ENCODE peak calls at places on chromosomes 12 and 14, in six cellular contexts. H is GM13977, J is natural killer cell, X is pancreas, F is GM12865, P is GM12864. W is an unnamed sample.

GRCh38 chr14:101960225-101960624 is 4.1 kb upstream of the DYNC1H1 start:
- DNase-seq in J (no peak), H (no peak), F (no peak), P (no peak), X (no peak), W (no peak)

GRCh38 chr12:85280138-85280983 is at the start of gene ALX1:
- DNase-seq in F (no peak), P (no peak), H (no peak), J (no peak), X (peak; percentile 12), W (peak; percentile 36)

GRCh38 chr14:92960706-92961566 is 38.0 kb downstream of the CHGA start:
- DNase-seq in J (no peak), H (no peak), F (no peak), P (no peak), X (peak; percentile 18), W (no peak)

GRCh38 chr14:45658917-45659299 is 405.9 kb upstream of the MIS18BP1 start:
- DNase-seq in F (no peak), H (no peak), X (no peak), P (no peak), J (no peak), W (no peak)

GRCh38 chr12:117139025-117139717 is 40.0 kb upstream of the TESC start:
- DNase-seq in P (no peak), X (no peak), H (no peak), F (no peak), J (no peak), W (no peak)

GRCh38 chr14:69657961-69658360 is 46.6 kb downstream of the SUSD6 start:
- DNase-seq in X (peak; percentile 49), P (no peak), J (no peak), H (no peak), F (no peak), W (no peak)

GRCh38 chr14:30580616-30581282 is 21.8 kb downstream of the G2E3 start:
- DNase-seq in P (no peak), F (no peak), X (no peak), J (no peak), H (no peak), W (no peak)

GRCh38 chr14:48251290-48251689 is 575.9 kb upstream of the MDGA2 start:
- DNase-seq in H (no peak), P (no peak), F (no peak), X (no peak), J (no peak), W (no peak)

GRCh38 chr12:12719496-12719895 is 2.3 kb downstream of the CDKN1B start:
- DNase-seq in J (no peak), X (no peak), P (no peak), H (peak; percentile 53), F (peak; percentile 66), W (no peak)

GRCh38 chr12:24975425-24975824 is 26.5 kb upstream of the BCAT1 start:
- DNase-seq in H (no peak), F (no peak), X (no peak), P (no peak), J (no peak), W (no peak)

GRCh38 chr12:53205747-53206146 is 1.3 kb downstream of the ITGB7 start:
- DNase-seq in J (peak; percentile 50), F (peak; percentile 97), H (peak; percentile 83), X (no peak), P (peak; percentile 92), W (peak; percentile 83)

GRCh38 chr14:58789756-58790155 is 152.0 kb downstream of the DACT1 start:
- DNase-seq in P (no peak), F (no peak), J (no peak), X (no peak), H (no peak), W (no peak)

GRCh38 chr12:9241301-9241700 is 33.1 kb upstream of the PZP start:
- DNase-seq in J (no peak), F (no peak), P (no peak), X (no peak), H (no peak), W (no peak)

GRCh38 chr12:102441077-102441596 is 39.2 kb downstream of the IGF1 start:
- DNase-seq in F (no peak), H (no peak), P (no peak), X (no peak), J (no peak), W (no peak)
- TF ChIP-seq CTCF in F (no peak), H (no peak), P (no peak), X (no peak), J (no peak), W (no peak)

DNA sequence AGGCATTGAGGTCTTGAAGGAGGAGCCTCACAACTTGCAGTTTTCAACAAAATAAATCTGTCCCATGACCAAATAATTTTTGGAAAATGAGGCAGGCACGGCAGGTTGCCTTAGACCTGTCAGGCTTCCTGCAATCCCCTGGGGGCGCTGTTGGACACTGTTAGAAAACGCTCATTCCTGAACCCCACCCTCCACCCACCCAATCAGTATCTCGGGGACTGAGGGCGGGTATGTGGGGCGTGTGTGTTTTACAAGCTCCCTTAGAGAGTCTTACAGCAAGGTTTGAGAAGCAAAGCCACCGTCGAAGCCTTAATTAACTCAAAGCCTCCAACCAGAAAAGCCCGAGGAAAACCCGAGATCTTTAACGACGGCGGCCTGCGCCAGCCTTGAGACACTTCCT is 122.8 kb downstream of the GLT1D1 start:
- DNase-seq in X (no peak), F (peak; percentile 32), J (no peak), P (no peak), H (no peak), W (peak; percentile 50)
- TF ChIP-seq CTCF in X (no peak), F (peak; percentile 21), J (no peak), P (no peak), H (peak; percentile 36), W (no peak)

DNA sequence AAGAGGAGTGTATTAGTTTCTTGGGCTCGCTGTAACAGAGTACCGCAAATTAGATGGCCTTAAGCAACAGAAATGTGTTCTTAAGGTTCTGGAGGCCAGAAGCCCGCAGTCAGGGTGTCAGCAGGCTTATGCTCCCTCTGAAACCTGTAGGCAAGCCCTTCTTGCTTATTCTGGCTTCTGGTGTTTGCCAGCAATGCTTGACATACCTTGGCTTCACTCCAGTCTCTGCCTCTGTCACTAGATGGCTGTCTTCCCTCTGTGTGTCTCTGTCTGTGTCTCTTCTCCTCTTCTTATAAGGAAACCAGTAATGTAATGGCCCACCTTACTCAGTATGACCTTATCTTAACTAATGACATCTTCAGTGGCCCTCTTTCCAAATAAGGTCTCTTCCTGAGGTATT is 85.1 kb downstream of the DERA start:
- DNase-seq in F (no peak), X (no peak), P (no peak), H (no peak), J (no peak), W (no peak)
- TF ChIP-seq CTCF in F (no peak), X (no peak), P (no peak), H (no peak), J (no peak), W (no peak)

GRCh38 chr12:68411371-68411770 is 79.2 kb upstream of the MDM1 start:
- DNase-seq in H (no peak), J (no peak), F (no peak), X (no peak), P (no peak), W (no peak)
- TF ChIP-seq CTCF in H (no peak), J (no peak), F (no peak), X (no peak), P (no peak), W (no peak)

DNA sequence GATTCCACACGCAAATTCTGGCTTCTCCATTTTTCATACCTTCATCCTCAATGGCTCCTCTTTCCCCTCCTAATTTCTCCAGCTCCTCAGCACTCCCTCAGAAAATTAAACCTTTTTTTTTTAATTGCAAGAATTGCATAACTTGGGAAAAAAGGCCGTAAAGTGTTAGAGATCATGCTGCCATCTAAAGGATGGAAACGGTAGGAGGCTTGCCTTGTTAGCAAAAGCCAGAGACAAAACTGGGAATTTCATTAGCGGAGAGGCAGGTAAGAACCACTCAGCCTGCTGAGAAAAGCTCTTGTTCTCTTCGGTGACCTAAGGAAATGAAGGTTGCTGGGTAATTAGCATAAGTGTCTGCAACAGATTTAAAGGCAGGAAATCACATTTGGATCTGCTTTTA is 204.3 kb downstream of the AEBP2 start:
- DNase-seq in H (no peak), P (no peak), J (no peak), X (no peak), F (no peak), W (no peak)
- TF ChIP-seq CTCF in H (no peak), P (no peak), J (no peak), X (peak; percentile 8), F (no peak), W (no peak)

DNA sequence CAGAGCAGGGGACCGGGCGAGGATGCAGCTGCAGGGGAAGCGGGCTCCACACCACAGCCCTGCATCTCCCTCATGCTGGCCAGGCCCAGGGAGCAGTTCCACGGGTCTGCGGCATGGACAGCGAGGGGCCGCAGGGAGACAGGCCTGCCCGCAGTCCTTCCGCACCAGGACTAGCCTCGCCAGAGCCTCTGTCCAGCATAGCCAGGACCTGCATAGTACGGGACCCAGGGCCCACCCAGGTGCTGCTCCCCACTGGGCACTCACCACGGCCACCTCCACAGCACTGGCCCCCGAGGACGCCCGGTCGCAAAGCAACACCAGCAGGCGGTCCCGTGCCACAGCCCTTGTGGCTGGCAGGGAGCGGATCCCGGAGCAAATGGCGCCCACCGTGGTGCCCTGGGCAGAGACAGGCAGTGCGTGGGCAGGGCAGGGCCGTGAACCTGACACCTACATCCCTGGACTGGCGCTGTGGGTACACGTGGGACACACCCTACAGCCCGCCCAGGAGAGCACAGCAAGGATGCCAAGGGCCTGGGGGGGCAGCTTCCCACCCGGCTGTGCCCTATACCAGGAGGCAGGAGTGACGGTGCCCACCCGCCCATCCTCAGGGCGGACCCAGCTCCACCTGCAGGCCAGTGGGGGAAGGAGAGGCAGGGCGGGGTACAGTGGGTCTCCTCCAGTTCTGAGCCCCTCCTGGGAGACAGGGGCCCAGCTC is 23.8 kb downstream of the JAG2 start:
- DNase-seq in P (no peak), F (no peak), J (no peak), H (peak; percentile 22), X (no peak), W (no peak)
- TF ChIP-seq CTCF in P (peak; percentile 10), F (no peak), J (no peak), H (no peak), X (no peak), W (no peak)